ENCODE peak calls at places on chromosome 19, in six cellular contexts. One of them, this sample, is unnamed.

GRCh38 chr19:19154768-19155494 is 15.1 kb downstream of the MEF2B start:
- DNase-seq in lower leg skin: no peak
- DNase-seq in IMR-90: no peak
- DNase-seq in A549: no peak
- DNase-seq in kidney epithelial cell: no peak
- DNase-seq in neural progenitor cell: no peak
- DNase-seq in this sample: no peak

GRCh38 chr19:10036601-10037071 is 23.4 kb downstream of the RDH8 start:
- DNase-seq in kidney epithelial cell: no peak
- DNase-seq in IMR-90: no peak
- DNase-seq in lower leg skin: no peak
- DNase-seq in A549: peak; percentile 86
- DNase-seq in neural progenitor cell: no peak
- DNase-seq in this sample: peak; percentile 10

GRCh38 chr19:2054763-2055162 is 3.7 kb upstream of the MKNK2 start:
- DNase-seq in neural progenitor cell: no peak
- DNase-seq in IMR-90: no peak
- DNase-seq in A549: no peak
- DNase-seq in kidney epithelial cell: no peak
- DNase-seq in lower leg skin: no peak
- DNase-seq in this sample: no peak

GRCh38 chr19:28898279-28898678 is 314.7 kb downstream of the UQCRFS1 start:
- DNase-seq in IMR-90: peak; percentile 43
- DNase-seq in neural progenitor cell: no peak
- DNase-seq in kidney epithelial cell: no peak
- DNase-seq in A549: no peak
- DNase-seq in lower leg skin: no peak
- DNase-seq in this sample: no peak

GRCh38 chr19:14003279-14004051 is 2.7 kb downstream of the RFX1 start:
- DNase-seq in A549: no peak
- DNase-seq in neural progenitor cell: no peak
- DNase-seq in lower leg skin: no peak
- DNase-seq in IMR-90: no peak
- DNase-seq in kidney epithelial cell: no peak
- DNase-seq in this sample: peak; percentile 17

GRCh38 chr19:4310247-4311121 is 6.1 kb downstream of the FSD1 start:
- DNase-seq in lower leg skin: no peak
- DNase-seq in A549: peak; percentile 54
- DNase-seq in IMR-90: no peak
- DNase-seq in neural progenitor cell: no peak
- DNase-seq in kidney epithelial cell: no peak
- DNase-seq in this sample: peak; percentile 10

GRCh38 chr19:2235396-2236284 is 489 bp downstream of the PLEKHJ1 start:
- DNase-seq in neural progenitor cell: peak; percentile 37
- DNase-seq in kidney epithelial cell: no peak
- DNase-seq in IMR-90: no peak
- DNase-seq in A549: no peak
- DNase-seq in lower leg skin: no peak
- DNase-seq in this sample: no peak

GRCh38 chr19:56091066-56091490 is 30.0 kb downstream of the ZNF787 start:
- DNase-seq in lower leg skin: no peak
- DNase-seq in A549: peak; percentile 33
- DNase-seq in IMR-90: peak; percentile 61
- DNase-seq in neural progenitor cell: no peak
- DNase-seq in kidney epithelial cell: no peak
- DNase-seq in this sample: peak; percentile 74

GRCh38 chr19:1882089-1882785 is 3.1 kb downstream of the ABHD17A start:
- DNase-seq in kidney epithelial cell: no peak
- DNase-seq in IMR-90: no peak
- DNase-seq in neural progenitor cell: peak; percentile 36
- DNase-seq in A549: no peak
- DNase-seq in lower leg skin: no peak
- DNase-seq in this sample: no peak

GRCh38 chr19:53881482-53882390 is at the start of gene PRKCG:
- DNase-seq in A549: peak; percentile 75
- DNase-seq in IMR-90: no peak
- DNase-seq in kidney epithelial cell: no peak
- DNase-seq in lower leg skin: no peak
- DNase-seq in neural progenitor cell: peak; percentile 87
- DNase-seq in this sample: no peak

GRCh38 chr19:55244004-55244680 is 14.7 kb downstream of the PPP6R1 start:
- DNase-seq in neural progenitor cell: no peak
- DNase-seq in lower leg skin: no peak
- DNase-seq in A549: no peak
- DNase-seq in IMR-90: no peak
- DNase-seq in kidney epithelial cell: no peak
- DNase-seq in this sample: no peak

GRCh38 chr19:32497386-32497785 is 83.6 kb upstream of the PDCD5 start:
- DNase-seq in IMR-90: no peak
- DNase-seq in kidney epithelial cell: no peak
- DNase-seq in A549: no peak
- DNase-seq in neural progenitor cell: no peak
- DNase-seq in lower leg skin: no peak
- DNase-seq in this sample: no peak

GRCh38 chr19:44570984-44571684 is 41.7 kb upstream of the CEACAM20 start:
- DNase-seq in A549: peak; percentile 86
- DNase-seq in lower leg skin: no peak
- DNase-seq in neural progenitor cell: peak; percentile 86
- DNase-seq in kidney epithelial cell: no peak
- DNase-seq in IMR-90: peak; percentile 82
- DNase-seq in this sample: peak; percentile 91

GRCh38 chr19:49710372-49710951 is 19.5 kb downstream of the CPT1C start:
- DNase-seq in lower leg skin: no peak
- DNase-seq in IMR-90: peak; percentile 84
- DNase-seq in neural progenitor cell: no peak
- DNase-seq in A549: peak; percentile 67
- DNase-seq in kidney epithelial cell: peak; percentile 28
- DNase-seq in this sample: peak; percentile 42

GRCh38 chr19:42202290-42202867 is 15.1 kb downstream of the DEDD2 start:
- DNase-seq in kidney epithelial cell: no peak
- DNase-seq in neural progenitor cell: no peak
- DNase-seq in A549: no peak
- DNase-seq in IMR-90: no peak
- DNase-seq in lower leg skin: no peak
- DNase-seq in this sample: no peak

DNA sequence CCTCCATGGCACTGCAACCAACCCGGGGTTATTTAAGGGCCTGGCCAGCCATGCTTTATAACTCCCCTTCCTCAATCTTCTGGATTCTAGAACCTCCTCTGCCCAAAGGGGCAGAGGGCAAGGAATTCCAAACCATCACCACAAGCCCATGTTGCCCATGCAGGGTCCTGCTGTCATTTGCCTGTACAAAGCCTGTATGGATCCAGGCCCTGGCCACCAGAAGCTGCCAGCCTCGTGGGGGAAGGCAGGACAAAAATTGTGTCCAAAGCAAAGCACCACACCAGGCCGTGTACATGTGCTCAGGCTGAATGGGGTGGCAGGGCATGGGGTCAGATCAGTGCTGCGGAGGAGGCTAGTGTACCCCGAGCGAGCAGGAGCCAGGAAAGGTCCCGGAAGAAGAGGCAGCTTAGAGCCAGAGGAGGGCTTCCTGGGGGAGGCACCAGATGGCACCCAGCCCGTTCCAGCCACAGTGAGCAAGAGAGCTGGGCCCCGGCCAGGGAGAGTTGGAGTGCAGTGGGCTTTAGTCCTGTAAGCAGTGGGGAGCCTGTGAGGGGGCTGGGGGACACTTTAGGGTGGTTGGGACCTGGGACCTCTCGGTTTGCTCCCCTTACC is 35.8 kb downstream of the CAPN12 start:
- DNase-seq in A549: no peak
- DNase-seq in kidney epithelial cell: no peak
- DNase-seq in neural progenitor cell: no peak
- DNase-seq in lower leg skin: no peak
- DNase-seq in IMR-90: no peak
- DNase-seq in this sample: no peak
- TF ChIP-seq CTCF in A549: no peak
- TF ChIP-seq CTCF in kidney epithelial cell: no peak
- TF ChIP-seq CTCF in neural progenitor cell: no peak
- TF ChIP-seq CTCF in lower leg skin: no peak
- TF ChIP-seq CTCF in IMR-90: no peak
- TF ChIP-seq CTCF in this sample: no peak

GRCh38 chr19:39369200-39369599 is 21.7 kb downstream of the PAF1 start:
- DNase-seq in A549: no peak
- DNase-seq in neural progenitor cell: no peak
- DNase-seq in IMR-90: no peak
- DNase-seq in lower leg skin: no peak
- DNase-seq in kidney epithelial cell: no peak
- DNase-seq in this sample: no peak

GRCh38 chr19:39372047-39372802 is 18.7 kb downstream of the PAF1 start:
- DNase-seq in neural progenitor cell: no peak
- DNase-seq in kidney epithelial cell: no peak
- DNase-seq in IMR-90: peak; percentile 93
- DNase-seq in A549: no peak
- DNase-seq in lower leg skin: peak; percentile 95
- DNase-seq in this sample: peak; percentile 91

GRCh38 chr19:39375929-39376328 is 15.0 kb downstream of the PAF1 start:
- DNase-seq in lower leg skin: no peak
- DNase-seq in IMR-90: no peak
- DNase-seq in neural progenitor cell: no peak
- DNase-seq in kidney epithelial cell: no peak
- DNase-seq in A549: no peak
- DNase-seq in this sample: no peak

GRCh38 chr19:39370735-39371134 is 20.2 kb downstream of the PAF1 start:
- DNase-seq in IMR-90: no peak
- DNase-seq in kidney epithelial cell: no peak
- DNase-seq in A549: no peak
- DNase-seq in lower leg skin: no peak
- DNase-seq in neural progenitor cell: no peak
- DNase-seq in this sample: no peak

GRCh38 chr19:39372941-39373340 is 18.0 kb downstream of the PAF1 start:
- DNase-seq in IMR-90: peak; percentile 28
- DNase-seq in kidney epithelial cell: no peak
- DNase-seq in A549: no peak
- DNase-seq in lower leg skin: no peak
- DNase-seq in neural progenitor cell: no peak
- DNase-seq in this sample: peak; percentile 72
- H3K4me3 ChIP-seq in IMR-90: no peak overlapping the region
- H3K4me3 ChIP-seq in kidney epithelial cell: no peak overlapping the region
- H3K4me3 ChIP-seq in A549: no peak overlapping the region
- H3K4me3 ChIP-seq in lower leg skin: no peak overlapping the region
- H3K4me3 ChIP-seq in neural progenitor cell: no peak overlapping the region
- H3K4me3 ChIP-seq in this sample: no peak overlapping the region

GRCh38 chr19:33595783-33596182 is 26.0 kb upstream of the CHST8 start:
- DNase-seq in kidney epithelial cell: no peak
- DNase-seq in lower leg skin: no peak
- DNase-seq in neural progenitor cell: no peak
- DNase-seq in A549: no peak
- DNase-seq in IMR-90: no peak
- DNase-seq in this sample: no peak
- TF ChIP-seq CTCF in kidney epithelial cell: no peak
- TF ChIP-seq CTCF in lower leg skin: no peak
- TF ChIP-seq CTCF in neural progenitor cell: no peak
- TF ChIP-seq CTCF in A549: no peak
- TF ChIP-seq CTCF in IMR-90: no peak
- TF ChIP-seq CTCF in this sample: no peak

GRCh38 chr19:52065399-52065798 is 16.8 kb upstream of the ZNF432 start:
- DNase-seq in kidney epithelial cell: no peak
- DNase-seq in A549: no peak
- DNase-seq in IMR-90: no peak
- DNase-seq in lower leg skin: no peak
- DNase-seq in neural progenitor cell: no peak
- DNase-seq in this sample: no peak
- H3K4me3 ChIP-seq in kidney epithelial cell: no peak overlapping the region
- H3K4me3 ChIP-seq in A549: no peak overlapping the region
- H3K4me3 ChIP-seq in IMR-90: no peak overlapping the region
- H3K4me3 ChIP-seq in lower leg skin: no peak overlapping the region
- H3K4me3 ChIP-seq in neural progenitor cell: no peak overlapping the region
- H3K4me3 ChIP-seq in this sample: no peak overlapping the region

GRCh38 chr19:11597202-11598102 is at the start of gene ZNF627:
- DNase-seq in kidney epithelial cell: peak; percentile 86
- DNase-seq in A549: peak; percentile 96
- DNase-seq in IMR-90: peak; percentile 98
- DNase-seq in neural progenitor cell: peak; percentile 100
- DNase-seq in lower leg skin: peak; percentile 100
- DNase-seq in this sample: peak; percentile 99
- TF ChIP-seq CTCF in kidney epithelial cell: peak; percentile 12
- TF ChIP-seq CTCF in A549: no peak
- TF ChIP-seq CTCF in IMR-90: peak; percentile 16
- TF ChIP-seq CTCF in neural progenitor cell: peak; percentile 29
- TF ChIP-seq CTCF in lower leg skin: no peak
- TF ChIP-seq CTCF in this sample: no peak

This sample was measured in cardiac fibroblast.